ENCODE peak calls at places on chromosome 21, in nine cellular contexts. J is fibroblast of pulmonary artery, I is uterus, M is heart left ventricle, A is cardiac muscle cell, D is endothelial cell, U is thoracic aorta, L is heart right ventricle, Y is Calu3. N is an unnamed sample.
A peak's percentile ranks its signal among the peaks of the same experiment; 100 is the strongest.

GRCh38 chr21:16592399-16592798 is 862.6 kb downstream of the USP25 start:
- DNase-seq in J (no peak), I (no peak), M (no peak), A (no peak), D (no peak), U (no peak), L (no peak), Y (no peak), N (no peak)

GRCh38 chr21:45326834-45327457 is 39.3 kb upstream of the POFUT2 start:
- DNase-seq in J (no peak), I (no peak), M (peak; percentile 19), A (no peak), D (no peak), U (no peak), L (no peak), Y (no peak), N (no peak)

GRCh38 chr21:37551406-37552355 is 185.1 kb downstream of the DYRK1A start:
- DNase-seq in J (peak; percentile 79), I (peak; percentile 51), M (no peak), A (peak; percentile 82), D (no peak), U (no peak), L (no peak), Y (no peak), N (no peak)

GRCh38 chr21:20592482-20592881 is 405.7 kb upstream of the NCAM2 start:
- DNase-seq in J (no peak), I (no peak), M (no peak), A (no peak), D (no peak), U (no peak), L (no peak), Y (no peak), N (no peak)

GRCh38 chr21:27561116-27561515 is 594.2 kb upstream of the ADAMTS5 start:
- DNase-seq in J (no peak), I (no peak), M (peak; percentile 32), A (no peak), D (no peak), U (no peak), L (no peak), Y (no peak), N (no peak)

GRCh38 chr21:35616090-35616489 is 444.2 kb downstream of the SETD4 start:
- DNase-seq in J (peak; percentile 69), I (no peak), M (no peak), A (peak; percentile 78), D (no peak), U (no peak), L (no peak), Y (no peak), N (no peak)

GRCh38 chr21:31922881-31923280 is 50.1 kb downstream of the HUNK start:
- DNase-seq in J (no peak), I (no peak), M (no peak), A (no peak), D (no peak), U (no peak), L (no peak), Y (no peak), N (no peak)

GRCh38 chr21:28393279-28393678 is 599.4 kb downstream of the LTN1 start:
- DNase-seq in J (no peak), I (no peak), M (no peak), A (no peak), D (no peak), U (no peak), L (no peak), Y (peak; percentile 79), N (no peak)

GRCh38 chr21:43866659-43867331 is 1.8 kb downstream of the AGPAT3 start:
- DNase-seq in J (no peak), I (no peak), M (no peak), A (no peak), D (no peak), U (no peak), L (no peak), Y (peak; percentile 50), N (no peak)

GRCh38 chr21:45045481-45045880 is 28.9 kb upstream of the ADARB1 start:
- DNase-seq in J (peak; percentile 48), I (no peak), M (no peak), A (peak; percentile 74), D (no peak), U (no peak), L (no peak), Y (no peak), N (no peak)

GRCh38 chr21:35257413-35257812 is 208.3 kb upstream of the RUNX1 start:
- DNase-seq in J (peak; percentile 96), I (peak; percentile 32), M (peak; percentile 59), A (peak; percentile 95), D (no peak), U (peak; percentile 27), L (peak; percentile 53), Y (peak; percentile 50), N (no peak)

DNA sequence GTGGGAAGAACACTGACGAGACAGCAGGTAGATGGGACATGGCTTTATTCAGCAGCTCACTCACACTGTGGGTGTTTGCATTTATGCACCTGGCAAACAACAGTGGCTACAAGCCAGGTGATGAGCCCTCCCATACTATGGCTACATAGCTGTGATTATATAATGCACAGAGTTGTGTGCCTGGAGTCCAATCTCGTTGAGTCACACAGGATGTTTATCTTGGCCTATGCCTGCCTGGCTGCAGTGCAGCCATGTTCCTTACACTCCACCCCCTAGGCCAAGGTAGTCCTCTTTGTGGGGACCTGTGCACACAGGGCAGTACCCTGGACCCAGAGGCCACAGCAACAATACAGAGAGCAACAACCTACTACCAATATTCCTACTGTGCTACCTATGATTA is 1643.8 kb downstream of the MRPL39 start:
- DNase-seq in J (no peak), I (no peak), M (no peak), A (no peak), D (no peak), U (no peak), L (no peak), Y (no peak), N (no peak)
- TF ChIP-seq CTCF in J (no peak), I (no peak), M (no peak), A (no peak), D (no peak), U (no peak), L (no peak), Y (no peak), N (no peak)

GRCh38 chr21:41630917-41631316 is 123.0 kb upstream of the TMPRSS2 start:
- DNase-seq in J (no peak), I (no peak), M (no peak), A (no peak), D (no peak), U (no peak), L (no peak), Y (no peak), N (no peak)

GRCh38 chr21:41632748-41633475 is 125.0 kb upstream of the TMPRSS2 start:
- DNase-seq in J (no peak), I (no peak), M (no peak), A (no peak), D (no peak), U (no peak), L (no peak), Y (no peak), N (no peak)

GRCh38 chr21:41633627-41634026 is 125.7 kb upstream of the TMPRSS2 start:
- DNase-seq in J (no peak), I (no peak), M (no peak), A (no peak), D (no peak), U (no peak), L (no peak), Y (no peak), N (no peak)

GRCh38 chr21:41630249-41630648 is 122.3 kb upstream of the TMPRSS2 start:
- DNase-seq in J (peak; percentile 99), I (peak; percentile 22), M (no peak), A (peak; percentile 99), D (no peak), U (no peak), L (no peak), Y (no peak), N (no peak)

DNA sequence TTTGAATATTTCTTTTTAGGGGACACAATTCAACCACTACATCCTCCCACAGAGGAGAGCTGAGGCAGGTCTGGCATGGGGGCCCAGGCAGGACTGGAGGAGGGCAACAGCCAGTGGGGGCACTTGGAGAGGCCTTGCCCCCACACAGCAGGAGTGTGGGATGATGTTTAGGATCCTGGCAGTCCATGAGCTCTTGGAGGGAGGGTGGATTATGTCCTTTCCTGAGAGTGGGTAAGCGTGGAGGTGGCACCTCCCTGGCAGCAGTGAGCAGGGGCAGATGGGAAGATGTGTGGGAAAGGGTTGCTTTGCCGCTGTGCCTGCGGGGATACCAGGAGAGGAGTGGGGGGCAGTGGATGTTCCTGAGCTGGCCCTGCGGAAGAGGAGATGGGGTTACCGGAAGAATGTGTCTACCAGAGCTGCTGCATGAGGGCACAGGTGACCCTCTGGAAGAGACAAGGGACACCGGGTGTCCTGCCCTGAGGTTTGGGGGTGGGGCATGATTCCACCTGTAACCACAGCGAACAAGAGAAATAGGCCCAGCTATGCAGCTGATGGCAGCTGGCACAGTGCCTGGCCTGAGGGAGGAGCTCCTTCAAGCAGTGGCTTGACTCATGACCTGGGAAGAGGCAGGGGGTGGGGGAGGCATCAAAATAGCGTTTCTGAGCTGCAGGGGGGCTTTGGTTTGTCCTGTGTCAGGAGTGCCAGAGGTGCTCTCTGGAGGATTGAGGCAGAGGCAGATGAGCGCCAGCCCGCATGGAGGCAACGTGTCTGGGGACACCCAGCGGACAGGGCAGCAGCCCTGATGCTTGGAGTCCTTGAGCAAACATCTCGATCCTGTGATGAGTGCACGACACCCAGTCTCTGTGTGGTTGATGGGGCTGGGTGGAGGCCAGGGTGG is 123.9 kb upstream of the TMPRSS2 start:
- DNase-seq in J (peak; percentile 36), I (no peak), M (no peak), A (peak; percentile 51), D (no peak), U (no peak), L (no peak), Y (peak; percentile 82), N (no peak)
- TF ChIP-seq CTCF in J (no peak), I (no peak), M (no peak), A (no peak), D (no peak), U (no peak), L (no peak), Y (no peak), N (no peak)

DNA sequence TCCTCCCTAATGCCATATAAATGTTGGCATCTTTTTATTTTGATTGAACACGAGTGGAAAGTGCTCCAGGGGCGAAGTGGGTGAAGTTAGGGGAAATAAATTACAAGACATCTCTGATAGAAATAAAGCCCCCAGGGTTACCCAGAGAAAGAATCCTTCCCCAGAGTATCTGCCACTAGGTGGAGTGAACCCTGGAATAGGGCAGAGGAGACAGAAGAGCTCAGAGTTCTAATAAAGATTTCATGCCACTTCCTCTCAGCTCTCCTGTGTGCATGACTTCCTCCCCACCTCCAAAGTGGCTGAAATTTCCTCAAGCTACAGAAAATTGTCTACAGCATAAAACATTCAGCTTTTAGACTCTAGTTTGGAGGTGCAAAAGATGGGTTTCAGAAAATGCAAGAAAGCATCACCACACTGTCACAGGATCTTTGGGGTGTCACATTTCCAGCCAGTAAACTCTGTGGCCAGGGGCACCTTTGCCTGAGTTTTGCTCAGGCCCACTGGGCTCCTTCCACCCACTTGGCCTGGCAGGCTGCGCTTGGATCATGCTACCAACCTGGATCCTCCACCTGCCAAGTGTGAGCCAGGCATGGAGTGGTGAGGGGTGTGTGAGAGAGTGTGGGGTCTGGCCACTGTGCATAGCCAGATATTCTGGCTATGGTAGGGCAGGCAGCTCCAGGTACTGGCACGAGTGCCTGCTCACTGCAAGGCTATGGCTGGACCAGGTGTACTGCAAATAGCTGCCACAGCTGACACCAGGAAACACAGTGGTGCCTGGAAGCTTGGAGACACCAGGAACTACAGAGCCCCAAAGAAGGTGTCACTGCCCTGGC is 208.8 kb upstream of the USP25 start:
- DNase-seq in J (no peak), I (no peak), M (no peak), A (no peak), D (no peak), U (no peak), L (no peak), Y (no peak), N (no peak)
- TF ChIP-seq CTCF in J (peak; percentile 39), I (no peak), M (no peak), A (peak; percentile 30), D (no peak), U (no peak), L (no peak), Y (no peak), N (peak; percentile 42)

GRCh38 chr21:25307489-25307888 is 299.8 kb downstream of the MRPL39 start:
- DNase-seq in J (no peak), I (no peak), M (no peak), A (no peak), D (no peak), U (no peak), L (no peak), Y (no peak), N (no peak)
- TF ChIP-seq CTCF in J (no peak), I (no peak), M (no peak), A (no peak), D (no peak), U (no peak), L (no peak), Y (no peak), N (no peak)